ENCODE peak calls at places on chromosomes 16 and 17, in nine cellular contexts. Z is ovary; F is lower lobe of right lung; H is osteoblast; O is mesendoderm; K is CD4-positive, CD25-positive, alpha-beta regulatory T cell; J is astrocyte; E is GM23248; W is stomach. P is an unnamed sample.

GRCh38 chr17:77160032-77160876 is 19.5 kb downstream of the SEC14L1 start:
- DNase-seq in E (no peak), Z (no peak), K (no peak), H (no peak), O (no peak), F (no peak), W (no peak), J (no peak), P (no peak)

GRCh38 chr16:3662601-3663000 is 8.1 kb downstream of the DNASE1 start:
- DNase-seq in F (peak), J (no peak), W (no peak), H (no peak), K (no peak), E (no peak), Z (no peak), O (no peak), P (peak)

GRCh38 chr16:78461087-78461486 is 361.6 kb downstream of the WWOX start:
- DNase-seq in W (no peak), O (no peak), Z (no peak), J (no peak), H (no peak), K (no peak), E (no peak), F (no peak), P (no peak)

GRCh38 chr16:54517181-54517580 is 230.6 kb upstream of the IRX3 start:
- DNase-seq in O (no peak), Z (no peak), E (no peak), K (no peak), H (no peak), J (no peak), W (no peak), F (no peak), P (no peak)

GRCh38 chr16:26688699-26689098 is 378.0 kb upstream of the C16orf82 start:
- DNase-seq in O (no peak), H (no peak), F (no peak), E (no peak), W (no peak), Z (no peak), J (no peak), K (no peak), P (no peak)

GRCh38 chr16:57528499-57529323 is 7.7 kb downstream of the CCDC102A start:
- DNase-seq in J (no peak), K (no peak), F (peak), H (peak), E (no peak), W (peak), Z (no peak), O (peak), P (peak)

GRCh38 chr17:21453144-21453982 is 77.2 kb downstream of the KCNJ12 start:
- DNase-seq in K (no peak), Z (no peak), W (no peak), O (no peak), F (no peak), J (no peak), H (no peak), E (no peak), P (no peak)

GRCh38 chr17:57551321-57552079 is 193.6 kb downstream of the CCDC182 start:
- DNase-seq in H (no peak), K (peak), O (no peak), W (peak), J (no peak), F (no peak), E (no peak), Z (no peak), P (no peak)

GRCh38 chr16:77677129-77677528 is 45.2 kb upstream of the NUDT7 start:
- DNase-seq in K (no peak), Z (no peak), H (no peak), W (no peak), O (no peak), E (peak), F (no peak), J (no peak), P (no peak)

GRCh38 chr16:2335286-2335895 is 5.1 kb downstream of the ABCA3 start:
- DNase-seq in J (no peak), E (no peak), W (no peak), H (peak), F (no peak), K (no peak), Z (no peak), O (no peak), P (no peak)

GRCh38 chr17:35038434-35038833 is 25.1 kb downstream of the RFFL start:
- DNase-seq in F (no peak), W (no peak), Z (no peak), E (no peak), K (no peak), J (no peak), O (no peak), H (no peak), P (no peak)

GRCh38 chr16:46982335-46982734 is 8.9 kb upstream of the DNAJA2 start:
- DNase-seq in Z (no peak), K (no peak), E (no peak), H (no peak), J (no peak), F (no peak), O (no peak), W (no peak), P (no peak)

GRCh38 chr17:12024332-12024731 is 3.7 kb downstream of the MAP2K4 start:
- DNase-seq in Z (no peak), K (no peak), F (no peak), E (peak), J (peak), W (no peak), O (no peak), H (no peak), P (no peak)

GRCh38 chr17:73068322-73069153 is 23.9 kb downstream of the SLC39A11 start:
- DNase-seq in K (no peak), O (peak), E (peak), W (no peak), Z (no peak), J (peak), F (no peak), H (no peak), P (no peak)

GRCh38 chr16:31471875-31472558 is at the start of gene TGFB1I1:
- DNase-seq in O (peak), H (peak), F (no peak), Z (peak), J (peak), W (no peak), K (no peak), E (peak), P (peak)

GRCh38 chr17:1168537-1169234 is 11.1 kb downstream of the ABR start:
- DNase-seq in J (no peak), Z (no peak), E (no peak), F (no peak), O (no peak), K (no peak), H (peak), W (no peak), P (no peak)

GRCh38 chr17:64295146-64295545 is 32.1 kb upstream of the TEX2 start:
- DNase-seq in O (no peak), E (no peak), Z (no peak), J (no peak), W (no peak), F (no peak), H (no peak), K (no peak), P (no peak)

GRCh38 chr17:45030733-45031132 is 20.7 kb downstream of the DCAKD start:
- DNase-seq in J (no peak), H (peak), F (no peak), W (no peak), K (no peak), Z (no peak), E (no peak), O (no peak), P (no peak)

GRCh38 chr16:16093625-16094332 is 129.5 kb downstream of the ABCC6 start:
- DNase-seq in E (no peak), F (no peak), H (no peak), W (no peak), J (no peak), K (no peak), Z (no peak), O (no peak), P (no peak)

GRCh38 chr17:72365857-72366415 is 245.1 kb downstream of the SOX9 start:
- DNase-seq in O (no peak), E (peak), F (no peak), H (no peak), Z (no peak), K (no peak), W (no peak), J (peak), P (peak)

GRCh38 chr17:73363788-73364522 is 52.2 kb upstream of the CDC42EP4 start:
- DNase-seq in K (no peak), W (no peak), E (no peak), H (peak), J (no peak), F (no peak), O (peak), Z (no peak), P (no peak)

GRCh38 chr17:65533855-65534457 is 27.5 kb downstream of the AXIN2 start:
- DNase-seq in Z (no peak), E (no peak), J (no peak), K (no peak), O (no peak), H (peak), W (no peak), F (no peak), P (no peak)

GRCh38 chr17:80666867-80667266 is 122.2 kb downstream of the RPTOR start:
- DNase-seq in J (no peak), Z (no peak), F (no peak), K (no peak), E (no peak), O (no peak), W (no peak), H (no peak), P (peak)

GRCh38 chr17:78526231-78527025 is 50.8 kb downstream of the DNAH17 start:
- DNase-seq in O (peak), J (no peak), W (peak), H (peak), F (no peak), E (no peak), Z (no peak), K (no peak), P (no peak)

GRCh38 chr17:63702223-63702577 is 2.3 kb upstream of the LIMD2 start:
- DNase-seq in W (peak), Z (no peak), J (no peak), E (no peak), K (peak), F (peak), O (no peak), H (no peak), P (no peak)

GRCh38 chr17:4696432-4696796 is 7.5 kb downstream of the PELP1 start:
- DNase-seq in J (no peak), H (no peak), O (no peak), W (no peak), Z (no peak), F (no peak), K (peak), E (no peak), P (no peak)

GRCh38 chr17:80498242-80498919 is 22.0 kb upstream of the NPTX1 start:
- DNase-seq in H (peak), E (peak), F (no peak), W (no peak), O (no peak), Z (peak), K (no peak), J (peak), P (peak)

GRCh38 chr17:2996208-2996855 is 67.1 kb downstream of the OR1D5 start:
- DNase-seq in K (no peak), F (no peak), Z (peak), E (peak), J (no peak), H (no peak), W (peak), O (no peak), P (no peak)

GRCh38 chr17:18101828-18102227 is 6.7 kb upstream of the MYO15A start:
- DNase-seq in W (no peak), H (peak), F (no peak), K (no peak), Z (no peak), E (no peak), J (no peak), O (no peak), P (no peak)
- H3K27ac ChIP-seq in W (no peak), H (no peak), F (no peak), K (no peak), Z (no peak), E (no peak), J (no peak), O (no peak), P (no peak)

DNA sequence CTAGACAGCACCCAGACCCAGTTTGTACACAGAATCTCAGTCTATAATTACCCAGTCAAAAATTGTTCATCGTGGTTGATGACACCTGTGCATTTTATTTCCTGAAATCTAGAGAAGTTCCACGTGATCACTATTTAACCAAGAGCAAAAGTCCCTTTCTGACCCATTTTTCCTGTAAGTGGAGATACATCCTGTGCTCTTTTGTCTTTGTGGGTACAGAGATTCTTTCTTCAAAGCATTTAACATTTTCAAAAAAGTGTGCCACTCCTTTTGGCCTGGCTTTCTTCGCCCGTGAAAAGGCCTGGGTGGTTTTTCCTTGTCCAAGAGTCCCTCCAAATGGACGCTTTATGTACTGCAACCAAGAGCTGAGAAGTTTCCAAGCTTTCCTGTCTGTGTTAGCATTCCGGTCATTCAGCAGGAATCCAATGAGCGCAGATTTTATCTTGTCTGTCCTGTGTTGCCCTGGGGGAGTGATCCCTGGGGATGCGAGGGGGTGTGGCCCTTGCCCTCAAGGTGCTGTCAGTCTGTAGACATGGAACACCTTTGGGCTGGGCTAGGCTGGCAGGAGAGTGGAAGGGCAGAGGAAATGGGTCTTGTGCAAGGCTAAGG is 161.1 kb upstream of the CACNG5 start:
- DNase-seq in W (peak), F (no peak), Z (peak), H (peak), E (peak), K (peak), J (peak), O (peak), P (no peak)
- H3K27ac ChIP-seq in W (no peak), F (peak), Z (no peak), H (no peak), E (no peak), K (peak), J (no peak), O (no peak), P (no peak)

DNA sequence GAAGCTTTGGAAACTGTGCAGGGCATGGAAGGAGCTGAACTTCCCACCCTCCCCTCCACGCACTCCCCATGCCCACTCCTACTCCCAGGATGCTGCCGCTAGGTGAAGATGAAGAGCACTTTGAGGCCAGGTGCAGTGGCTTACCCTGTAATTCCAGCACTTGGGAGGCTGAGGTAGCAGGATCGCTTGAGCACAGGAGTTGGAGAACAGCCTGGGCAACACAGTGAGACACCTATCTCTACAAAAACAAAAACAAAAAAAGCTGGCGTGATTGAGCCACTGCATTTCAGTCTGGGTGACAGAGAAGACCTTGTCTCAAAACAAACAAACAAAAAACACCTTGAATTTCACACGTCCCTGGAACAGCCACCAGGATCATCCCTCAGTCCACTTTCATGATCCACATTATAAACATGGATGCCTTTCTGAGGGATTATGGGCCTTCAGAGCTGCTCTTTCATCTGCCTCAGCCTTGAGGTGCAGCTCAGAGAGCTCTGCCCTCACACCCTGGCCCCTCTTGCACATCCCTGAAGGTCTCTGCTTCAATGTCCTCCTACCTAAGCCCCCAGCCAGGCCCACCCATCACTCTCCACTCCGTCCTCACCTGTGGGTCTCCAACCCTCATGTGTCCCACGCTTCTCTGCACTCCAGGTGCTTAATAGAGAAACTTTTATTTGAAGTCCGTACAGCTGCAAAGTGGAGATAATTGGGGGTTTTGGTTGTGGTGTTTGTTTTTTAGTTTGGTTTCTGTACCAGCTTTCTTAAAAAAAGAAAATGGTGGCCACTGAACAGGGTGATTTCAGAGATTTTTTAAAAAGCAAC is 25.8 kb downstream of the PHB1 start:
- DNase-seq in J (peak), O (no peak), Z (no peak), F (no peak), W (no peak), K (no peak), E (peak), H (no peak), P (no peak)
- H3K27ac ChIP-seq in J (no peak), O (no peak), Z (no peak), F (no peak), W (no peak), K (peak), E (no peak), H (no peak), P (no peak)

DNA sequence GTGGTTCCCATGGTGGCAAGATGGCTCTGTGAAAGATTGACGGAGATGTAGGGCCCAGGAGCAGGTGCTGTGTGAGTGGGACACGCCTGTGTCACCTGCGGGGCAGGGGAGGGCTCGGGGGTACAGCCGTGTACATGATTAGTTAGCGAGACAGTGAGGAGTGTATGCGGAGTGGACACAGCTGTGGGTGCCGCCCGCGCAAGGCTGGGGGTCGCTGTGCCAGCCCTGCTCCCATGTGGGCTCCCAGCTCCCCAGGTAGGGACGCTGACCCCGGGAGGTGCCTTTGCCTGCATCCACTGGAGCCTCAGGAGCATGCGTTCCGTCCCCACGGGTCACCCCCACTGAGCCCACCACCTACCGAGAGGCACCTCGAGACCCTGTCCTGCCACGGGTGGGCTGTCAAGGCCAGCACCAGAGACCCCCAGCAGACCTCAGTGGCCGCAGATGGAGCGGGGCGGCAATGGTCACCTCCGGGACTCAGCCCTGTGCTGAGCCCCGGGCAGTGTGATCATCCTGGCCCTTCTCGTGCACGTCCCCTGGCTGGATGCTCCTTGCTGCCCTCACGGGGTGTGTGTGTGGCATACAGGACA is 7.4 kb downstream of the CAPN15 start:
- DNase-seq in H (no peak), J (no peak), K (no peak), E (no peak), W (no peak), O (no peak), Z (no peak), F (no peak), P (no peak)
- H3K27ac ChIP-seq in H (peak), J (no peak), K (no peak), E (peak), W (peak), O (no peak), Z (no peak), F (no peak), P (no peak)

DNA sequence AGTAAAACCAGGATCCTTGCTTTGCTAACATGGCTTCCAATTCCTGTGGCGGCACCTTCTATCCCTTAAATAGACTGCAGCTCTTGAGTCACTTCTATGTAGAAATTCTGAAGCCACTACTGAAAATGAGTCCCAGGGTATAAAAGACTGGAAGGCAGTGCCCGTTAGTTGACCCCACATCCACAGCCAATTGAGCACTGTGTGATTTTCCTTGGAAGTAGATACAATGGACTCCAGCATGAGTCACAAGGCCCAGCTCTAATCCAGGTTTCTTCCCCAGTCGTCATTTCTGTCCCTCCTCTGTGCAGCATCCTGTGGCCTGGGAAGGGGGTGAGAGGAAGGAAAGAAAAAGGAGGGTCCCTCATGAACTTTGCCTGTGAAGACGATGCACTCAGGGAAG is 69.5 kb downstream of the HLF start:
- DNase-seq in O (no peak), E (peak), W (no peak), H (peak), K (no peak), F (no peak), Z (no peak), J (peak), P (no peak)
- H3K27ac ChIP-seq in O (no peak), E (peak), W (no peak), H (no peak), K (no peak), F (no peak), Z (no peak), J (no peak), P (no peak)

DNA sequence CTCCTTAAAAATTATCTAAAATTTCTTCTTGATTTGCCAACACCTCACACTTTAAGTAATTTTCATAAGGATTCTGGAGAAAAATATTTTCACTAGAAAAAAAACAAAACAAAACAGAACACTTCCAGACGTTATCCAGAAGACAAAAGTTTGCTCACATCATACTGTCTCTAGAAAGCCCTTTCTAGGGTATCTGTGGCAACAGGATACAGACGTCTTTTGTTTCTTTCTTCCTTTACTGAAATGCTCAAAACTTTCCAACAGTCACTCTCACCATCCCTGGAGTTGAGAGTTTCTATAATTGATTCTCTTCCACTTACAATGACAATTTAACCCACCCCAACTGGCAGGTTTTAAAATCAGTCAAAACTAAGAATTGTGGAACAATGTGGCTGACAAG is 2.6 kb downstream of the ZC3H7A start:
- DNase-seq in Z (no peak), E (no peak), H (peak), K (no peak), J (no peak), O (no peak), W (no peak), F (no peak), P (no peak)
- H3K27ac ChIP-seq in Z (no peak), E (peak), H (peak), K (peak), J (no peak), O (no peak), W (peak), F (peak), P (no peak)